ENCODE peak calls at places on chromosomes 5 and 9, in four cellular contexts. U, E, L and K are unnamed samples. For H3K4me1, the result is how much of the 10 kb centered on the place peaks cover.

GRCh38 chr5:37615184-37615583 is 224.7 kb downstream of the GDNF start:
- DNase-seq in U (no peak), L (no peak), E (no peak), K (no peak)

GRCh38 chr9:132040808-132041207 is 38.9 kb downstream of the MED27 start:
- DNase-seq in E (no peak), L (no peak), U (no peak), K (no peak)

GRCh38 chr9:68538200-68538599 is 2.5 kb downstream of the TMEM252 start:
- DNase-seq in E (no peak), L (no peak), U (no peak), K (no peak)

GRCh38 chr5:106875591-106876297 is 795.0 kb downstream of the EFNA5 start:
- DNase-seq in L (peak), U (no peak), E (peak), K (no peak)

GRCh38 chr5:1800470-1801060 is 642 bp upstream of the NDUFS6 start:
- DNase-seq in U (peak), E (no peak), L (no peak), K (no peak)

GRCh38 chr9:97749928-97750327 is 52.8 kb upstream of the XPA start:
- DNase-seq in E (no peak), L (no peak), U (no peak), K (no peak)

GRCh38 chr5:41112486-41113455 is 41.6 kb upstream of the MROH2B start:
- DNase-seq in U (no peak), E (no peak), L (no peak), K (no peak)

GRCh38 chr5:158878227-158878626 is 221.5 kb downstream of the EBF1 start:
- DNase-seq in E (no peak), L (no peak), U (no peak), K (no peak)

GRCh38 chr5:150412319-150413175 is at the start of gene CD74:
- DNase-seq in L (peak), U (peak), E (peak), K (no peak)

GRCh38 chr9:124315856-124316255 is 58.1 kb downstream of the NEK6 start:
- DNase-seq in E (no peak), L (no peak), U (no peak), K (no peak)
- TF ChIP-seq POLR2A in E (no peak), L (no peak), U (no peak), K (no peak)

GRCh38 chr5:141245250-141245717 is at the start of gene PCDHB15:
- DNase-seq in E (peak), L (peak), U (no peak), K (no peak)
- TF ChIP-seq CTCF in E (peak), L (no peak), U (peak), K (no peak)

GRCh38 chr5:134540747-134541733 is 15.6 kb downstream of the JADE2 start:
- DNase-seq in U (no peak), E (no peak), L (no peak), K (no peak)
- H3K4me1 ChIP-seq in U (under half), E (under half), L (under half), K (under half)

DNA sequence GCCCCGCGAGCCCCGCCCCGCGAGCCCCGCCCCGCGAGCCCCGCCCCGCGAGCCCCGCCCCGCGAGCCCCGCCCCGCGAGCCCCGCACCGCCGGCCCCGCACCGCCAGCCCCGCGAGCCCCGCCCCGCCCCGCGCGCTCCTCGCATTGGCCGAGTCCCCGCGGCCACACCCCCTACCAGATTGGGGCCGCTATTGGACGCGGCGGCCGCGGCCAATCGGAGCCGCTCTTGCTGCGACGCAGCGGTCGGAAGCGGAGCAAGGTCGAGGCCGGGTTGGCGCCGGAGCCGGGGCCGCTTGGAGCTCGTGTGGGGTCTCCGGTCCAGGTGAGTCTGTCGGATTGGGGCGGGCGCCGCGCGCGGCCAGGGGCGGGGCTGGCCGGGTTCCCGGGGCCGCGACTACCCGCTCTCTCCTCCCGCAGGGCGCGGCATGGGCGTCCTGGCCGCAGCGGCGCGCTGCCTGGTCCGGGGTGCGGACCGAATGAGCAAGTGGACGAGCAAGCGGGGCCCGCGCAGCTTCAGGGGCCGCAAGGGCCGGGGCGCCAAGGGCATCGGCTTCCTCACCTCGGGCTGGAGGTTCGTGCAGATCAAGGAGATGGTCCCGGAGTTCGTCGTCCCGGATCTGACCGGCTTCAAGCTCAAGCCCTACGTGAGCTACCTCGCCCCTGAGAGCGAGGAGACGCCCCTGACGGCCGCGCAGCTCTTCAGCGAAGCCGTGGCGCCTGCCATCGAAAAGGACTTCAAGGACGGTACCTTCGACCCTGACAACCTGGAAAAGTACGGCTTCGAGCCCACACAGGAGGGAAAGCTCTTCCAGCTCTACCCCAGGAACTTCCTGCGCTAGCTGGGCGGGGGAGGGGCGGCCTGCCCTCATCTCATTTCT is at the start of gene MRPL41:
- DNase-seq in E (peak), L (peak), U (peak), K (no peak)
- TF ChIP-seq POLR2A in E (no peak), L (peak), U (peak), K (peak)